ENCODE peak calls at places on chromosomes 7 and 10, in four cellular contexts. M, A, O and F are unnamed samples.

GRCh38 chr7:85954961-85955360 is 688.7 kb upstream of the GRM3 start:
- DNase-seq in M (no peak), O (no peak), A (no peak), F (no peak)

GRCh38 chr10:1323951-1324350 is 267.8 kb downstream of the WDR37 start:
- DNase-seq in O (peak; percentile 34), M (no peak), A (no peak), F (no peak)

GRCh38 chr7:94394399-94395140 is at the start of gene COL1A2:
- DNase-seq in O (peak; percentile 14), M (no peak), A (peak; percentile 82), F (no peak)

GRCh38 chr10:11025978-11026377 is 8.3 kb downstream of the CELF2 start:
- DNase-seq in M (no peak), O (no peak), A (no peak), F (no peak)

GRCh38 chr10:86944031-86944419 is 13.4 kb downstream of the MMRN2 start:
- DNase-seq in M (no peak), A (no peak), O (no peak), F (no peak)

GRCh38 chr7:100087055-100087750 is 1.6 kb upstream of the COPS6 start:
- DNase-seq in O (no peak), A (no peak), M (no peak), F (no peak)

GRCh38 chr10:103800789-103801540 is 54.4 kb downstream of the SH3PXD2A start:
- DNase-seq in A (no peak), O (peak; percentile 55), M (no peak), F (no peak)

GRCh38 chr7:19772323-19772722 is 1.1 kb downstream of the TMEM196 start:
- DNase-seq in M (no peak), O (no peak), A (no peak), F (peak; percentile 38)

GRCh38 chr10:101558206-101558605 is 29.9 kb downstream of the POLL start:
- DNase-seq in A (peak; percentile 28), O (peak; percentile 25), M (no peak), F (no peak)